ENCODE peak calls at places on chromosomes 11 and 22, in nine cellular contexts. O is T-cell; M is HFFc6; Q is SJSA1; J is RCC 7860; Y is endothelial cell; S is immature natural killer cell; B is NCI-H2171; H is activated CD8-positive, alpha-beta T cell treated with anti-CD3 and anti-CD28 coated beads for 36 hours. F is an unnamed sample.

GRCh38 chr11:133892584-133893380 is 47.5 kb upstream of the SPATA19 start:
- DNase-seq in O (no peak), M (no peak), Q (no peak), J (no peak), Y (no peak), S (no peak), B (no peak), H (no peak), F (no peak)

GRCh38 chr11:130314184-130314748 is 451 bp downstream of the ZBTB44 start:
- DNase-seq in O (peak), M (peak), Q (peak), J (peak), Y (peak), S (peak), B (peak), H (no peak), F (peak)

GRCh38 chr11:87292598-87292997 is 254.9 kb downstream of the TMEM135 start:
- DNase-seq in O (no peak), M (no peak), Q (no peak), J (no peak), Y (no peak), S (no peak), B (no peak), H (no peak), F (no peak)

GRCh38 chr11:665707-666281 is 28.7 kb downstream of the DRD4 start:
- DNase-seq in O (no peak), M (peak), Q (no peak), J (no peak), Y (no peak), S (no peak), B (no peak), H (no peak), F (no peak)

GRCh38 chr11:202490-202889 is 4.7 kb downstream of the BET1L start:
- DNase-seq in O (no peak), M (no peak), Q (no peak), J (no peak), Y (no peak), S (no peak), B (no peak), H (no peak), F (no peak)

GRCh38 chr11:115784796-115785521 is 280.7 kb upstream of the CADM1 start:
- DNase-seq in O (no peak), M (no peak), Q (no peak), J (no peak), Y (no peak), S (no peak), B (no peak), H (no peak), F (no peak)

GRCh38 chr11:2521681-2522630 is 77.1 kb downstream of the KCNQ1 start:
- DNase-seq in O (peak), M (no peak), Q (no peak), J (no peak), Y (peak), S (no peak), B (no peak), H (no peak), F (no peak)

GRCh38 chr11:12182650-12183511 is 72.5 kb downstream of the MICAL2 start:
- DNase-seq in O (no peak), M (peak), Q (peak), J (peak), Y (no peak), S (no peak), B (no peak), H (no peak), F (peak)

GRCh38 chr11:19789245-19789644 is 76.6 kb downstream of the NAV2 start:
- DNase-seq in O (no peak), M (no peak), Q (no peak), J (no peak), Y (no peak), S (no peak), B (no peak), H (no peak), F (no peak)

GRCh38 chr11:45161252-45162063 is 15.0 kb downstream of the PRDM11 start:
- DNase-seq in O (no peak), M (no peak), Q (no peak), J (no peak), Y (no peak), S (no peak), B (no peak), H (no peak), F (no peak)

GRCh38 chr11:104925850-104926249 is 27.6 kb upstream of the CASP12 start:
- DNase-seq in O (no peak), M (no peak), Q (no peak), J (no peak), Y (no peak), S (no peak), B (no peak), H (no peak), F (no peak)

GRCh38 chr11:96154802-96155520 is 188.0 kb downstream of the MAML2 start:
- DNase-seq in O (no peak), M (peak), Q (peak), J (peak), Y (no peak), S (no peak), B (no peak), H (no peak), F (no peak)

GRCh38 chr11:89381094-89381493 is 110.1 kb downstream of the NOX4 start:
- DNase-seq in O (no peak), M (peak), Q (peak), J (peak), Y (no peak), S (no peak), B (no peak), H (peak), F (no peak)

GRCh38 chr11:57150454-57150917 is 31.3 kb upstream of the LRRC55 start:
- DNase-seq in O (no peak), M (peak), Q (no peak), J (no peak), Y (no peak), S (no peak), B (no peak), H (no peak), F (no peak)

GRCh38 chr11:105641433-105641832 is 31.6 kb downstream of the GRIA4 start:
- DNase-seq in O (no peak), M (no peak), Q (no peak), J (no peak), Y (no peak), S (no peak), B (no peak), H (no peak), F (no peak)

GRCh38 chr22:37752189-37753061 is 55.3 kb upstream of the GCAT start:
- DNase-seq in O (no peak), M (peak), Q (peak), J (peak), Y (no peak), S (no peak), B (peak), H (no peak), F (peak)

GRCh38 chr11:11568651-11569229 is 53.1 kb downstream of the GALNT18 start:
- DNase-seq in O (no peak), M (no peak), Q (no peak), J (no peak), Y (no peak), S (no peak), B (no peak), H (no peak), F (no peak)

GRCh38 chr22:40535189-40535512 is 101.4 kb downstream of the MRTFA start:
- DNase-seq in O (no peak), M (no peak), Q (no peak), J (no peak), Y (no peak), S (no peak), B (no peak), H (no peak), F (no peak)

GRCh38 chr22:31917227-31917921 is 27.0 kb upstream of the YWHAH start:
- DNase-seq in O (no peak), M (no peak), Q (no peak), J (no peak), Y (no peak), S (no peak), B (no peak), H (peak), F (no peak)

GRCh38 chr22:24727218-24727851 is 47.2 kb downstream of the PIWIL3 start:
- DNase-seq in O (no peak), M (peak), Q (peak), J (peak), Y (no peak), S (no peak), B (no peak), H (no peak), F (no peak)

GRCh38 chr11:61919113-61919840 is 1.9 kb upstream of the RAB3IL1 start:
- DNase-seq in O (no peak), M (no peak), Q (peak), J (no peak), Y (no peak), S (no peak), B (no peak), H (no peak), F (peak)